ENCODE peak calls at places on chromosomes 13 and 19, in six cellular contexts. Q is MM.1S, H is GM23248, T is HCT116, W is neural progenitor cell, E is SK-N-SH. P is an unnamed sample.

GRCh38 chr19:14114854-14115253 is 2.7 kb downstream of the PRKACA start:
- DNase-seq in H (peak), E (peak), Q (peak), W (peak), T (no peak), P (peak)

GRCh38 chr13:98915563-98916348 is 62.1 kb downstream of the DOCK9 start:
- DNase-seq in H (peak), E (no peak), Q (no peak), T (no peak), W (no peak), P (peak)

GRCh38 chr13:97726664-97727235 is 226.7 kb upstream of the IPO5 start:
- DNase-seq in W (no peak), H (no peak), T (no peak), E (no peak), Q (no peak), P (no peak)

GRCh38 chr19:13553880-13554400 is 47.7 kb upstream of the CACNA1A start:
- DNase-seq in T (no peak), H (peak), W (no peak), E (no peak), Q (no peak), P (no peak)

GRCh38 chr13:20547479-20547908 is 19.5 kb upstream of the IFT88 start:
- DNase-seq in H (no peak), E (no peak), T (no peak), Q (no peak), W (no peak), P (no peak)

GRCh38 chr13:96994030-96994848 is at the start of gene OXGR1:
- DNase-seq in T (no peak), W (peak), H (peak), E (peak), Q (peak), P (no peak)

GRCh38 chr19:40241809-40242384 is 15.4 kb upstream of the CCNP start:
- DNase-seq in H (no peak), W (no peak), T (no peak), Q (no peak), E (no peak), P (no peak)

GRCh38 chr13:79455331-79455730 is 25.6 kb upstream of the NDFIP2 start:
- DNase-seq in E (no peak), H (peak), Q (no peak), W (no peak), T (no peak), P (peak)

GRCh38 chr13:114063545-114064515 is 68.6 kb downstream of the RASA3 start:
- DNase-seq in Q (peak), E (peak), W (peak), T (no peak), H (peak), P (peak)

GRCh38 chr19:48678201-48678600 is 5.4 kb upstream of the NTN5 start:
- DNase-seq in H (no peak), Q (no peak), E (no peak), T (no peak), W (no peak), P (no peak)

GRCh38 chr19:6249296-6249695 is 30.5 kb downstream of the MLLT1 start:
- DNase-seq in T (no peak), H (no peak), Q (no peak), W (no peak), E (no peak), P (no peak)

GRCh38 chr19:33393286-33394005 is 19.9 kb downstream of the CEBPG start:
- DNase-seq in E (peak), T (no peak), Q (no peak), H (peak), W (peak), P (no peak)

GRCh38 chr13:26946675-26947342 is 186.2 kb upstream of the GPR12 start:
- DNase-seq in E (peak), Q (peak), T (peak), W (peak), H (peak), P (peak)

GRCh38 chr13:80086304-80086721 is 254.6 kb downstream of the SPRY2 start:
- DNase-seq in E (no peak), Q (no peak), H (peak), W (no peak), T (no peak), P (peak)

GRCh38 chr13:94966380-94966779 is 254.0 kb upstream of the SOX21 start:
- DNase-seq in Q (no peak), E (peak), T (no peak), H (no peak), W (peak), P (no peak)

GRCh38 chr13:48942131-48942530 is 33.6 kb upstream of the FNDC3A start:
- DNase-seq in Q (no peak), E (no peak), T (no peak), W (no peak), H (peak), P (peak)

GRCh38 chr13:109288151-109288709 is 498.2 kb downstream of the IRS2 start:
- DNase-seq in Q (no peak), T (no peak), W (no peak), E (no peak), H (no peak), P (no peak)

GRCh38 chr19:7746903-7747884 is at the start of gene CD209:
- DNase-seq in Q (no peak), E (no peak), H (no peak), T (no peak), W (no peak), P (no peak)

GRCh38 chr19:42018503-42019193 is 24.6 kb upstream of the ATP1A3 start:
- DNase-seq in Q (no peak), W (no peak), T (no peak), E (no peak), H (peak), P (peak)

GRCh38 chr13:42594577-42595571 is 20.9 kb downstream of the TNFSF11 start:
- DNase-seq in E (peak), T (peak), W (peak), H (peak), Q (peak), P (peak)

GRCh38 chr19:41616785-41617621 is 9.9 kb downstream of the CEACAM4 start:
- DNase-seq in W (peak), Q (peak), H (peak), T (no peak), E (no peak), P (peak)

GRCh38 chr13:98959299-98959698 is 18.6 kb downstream of the DOCK9 start:
- DNase-seq in H (no peak), T (no peak), Q (no peak), E (no peak), W (no peak), P (no peak)

GRCh38 chr13:33112745-33113144 is 96.5 kb downstream of the KL start:
- DNase-seq in H (peak), W (no peak), E (no peak), T (no peak), Q (no peak), P (no peak)

GRCh38 chr19:32415246-32415645 is 9.7 kb downstream of the DPY19L3 start:
- DNase-seq in H (no peak), Q (no peak), W (no peak), E (no peak), T (no peak), P (no peak)

GRCh38 chr19:19409235-19410030 is 4.0 kb downstream of the GATAD2A start:
- DNase-seq in W (peak), Q (no peak), H (no peak), T (no peak), E (no peak), P (peak)

GRCh38 chr19:19406878-19407639 is 1.6 kb downstream of the GATAD2A start:
- DNase-seq in H (peak), E (no peak), Q (peak), T (no peak), W (peak), P (peak)

GRCh38 chr19:19405919-19406877 is 723 bp downstream of the GATAD2A start:
- DNase-seq in H (peak), W (peak), Q (peak), T (no peak), E (peak), P (peak)

GRCh38 chr19:19404879-19405860 is at the start of gene GATAD2A:
- DNase-seq in T (peak), W (peak), H (peak), Q (peak), E (peak), P (peak)

DNA sequence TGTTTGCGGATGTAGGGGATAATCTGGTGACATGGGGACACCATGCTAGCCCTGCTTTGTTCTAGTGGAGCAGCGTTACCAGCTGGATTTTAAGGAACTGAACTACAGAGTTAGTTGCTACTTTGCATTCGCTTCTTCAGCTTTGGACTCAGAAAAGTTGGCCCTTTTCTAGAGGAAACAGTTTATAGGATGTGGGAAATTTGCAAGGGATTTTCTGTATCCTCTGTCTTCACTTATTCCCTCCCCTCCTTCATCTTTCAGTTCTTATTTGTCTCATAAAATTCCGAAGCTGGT is 2.1 kb downstream of the GATAD2A start:
- DNase-seq in Q (no peak), T (no peak), E (no peak), W (peak), H (no peak), P (no peak)
- H3K9ac ChIP-seq in Q (peak), T (peak), E (peak), W (no peak), H (peak), P (peak)

DNA sequence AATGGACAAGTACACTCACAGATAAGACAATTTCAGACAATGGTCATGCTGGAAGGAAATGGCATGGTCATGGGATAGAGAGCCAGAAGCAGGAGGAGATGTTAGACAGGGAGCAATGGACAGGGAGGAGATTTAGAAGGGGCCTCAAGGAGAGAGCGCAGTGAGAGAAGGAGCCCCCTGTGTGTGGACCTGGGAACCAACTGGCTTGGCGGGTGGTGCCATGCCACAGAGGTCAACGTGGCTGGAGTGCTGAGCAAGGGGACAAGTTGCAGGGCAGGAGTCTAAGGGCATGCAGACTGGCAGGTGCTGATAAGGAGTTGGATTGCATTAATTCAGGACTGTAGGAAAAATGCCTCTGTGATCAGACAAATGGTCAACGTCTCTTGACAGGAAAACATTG is 75.3 kb upstream of the UQCRFS1 start:
- DNase-seq in T (no peak), Q (no peak), H (no peak), E (no peak), W (no peak), P (no peak)
- H3K27ac ChIP-seq in T (no peak), Q (no peak), H (no peak), E (no peak), W (no peak), P (no peak)

GRCh38 chr13:34748078-34748477 is 194.0 kb upstream of the NBEA start:
- DNase-seq in Q (no peak), T (no peak), H (peak), E (no peak), W (no peak), P (no peak)

GRCh38 chr13:34749046-34749445 is 193.0 kb upstream of the NBEA start:
- DNase-seq in E (no peak), Q (no peak), H (no peak), W (no peak), T (no peak), P (no peak)

GRCh38 chr13:34750078-34750703 is 191.9 kb upstream of the NBEA start:
- DNase-seq in T (no peak), Q (no peak), H (peak), W (peak), E (peak), P (no peak)

GRCh38 chr13:34747507-34747906 is 194.6 kb upstream of the NBEA start:
- DNase-seq in T (no peak), E (no peak), H (no peak), Q (no peak), W (no peak), P (no peak)

DNA sequence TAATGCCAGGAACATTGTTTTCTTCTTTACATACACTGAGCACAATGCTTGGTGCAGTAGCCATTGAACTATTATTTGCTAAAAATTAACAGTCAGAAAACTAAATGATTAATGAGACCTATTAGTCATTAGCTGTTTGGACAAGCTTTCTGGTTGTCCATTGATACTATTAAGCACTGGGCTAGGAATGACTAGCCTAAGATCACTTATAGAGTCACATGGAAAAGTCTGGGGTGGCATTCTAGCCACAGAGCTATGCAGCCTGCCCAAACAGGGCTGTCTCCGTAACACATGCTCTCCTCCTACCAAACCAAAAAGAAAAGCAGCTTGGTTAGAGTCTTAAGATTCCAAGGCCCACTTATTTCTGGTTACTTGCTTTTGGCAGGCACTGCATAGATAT is 193.5 kb upstream of the NBEA start:
- DNase-seq in H (no peak), E (no peak), W (no peak), Q (no peak), T (no peak), P (no peak)
- TF ChIP-seq EZH2phosphoT487 in H (no peak), E (no peak), W (no peak), Q (no peak), T (no peak), P (no peak)

DNA sequence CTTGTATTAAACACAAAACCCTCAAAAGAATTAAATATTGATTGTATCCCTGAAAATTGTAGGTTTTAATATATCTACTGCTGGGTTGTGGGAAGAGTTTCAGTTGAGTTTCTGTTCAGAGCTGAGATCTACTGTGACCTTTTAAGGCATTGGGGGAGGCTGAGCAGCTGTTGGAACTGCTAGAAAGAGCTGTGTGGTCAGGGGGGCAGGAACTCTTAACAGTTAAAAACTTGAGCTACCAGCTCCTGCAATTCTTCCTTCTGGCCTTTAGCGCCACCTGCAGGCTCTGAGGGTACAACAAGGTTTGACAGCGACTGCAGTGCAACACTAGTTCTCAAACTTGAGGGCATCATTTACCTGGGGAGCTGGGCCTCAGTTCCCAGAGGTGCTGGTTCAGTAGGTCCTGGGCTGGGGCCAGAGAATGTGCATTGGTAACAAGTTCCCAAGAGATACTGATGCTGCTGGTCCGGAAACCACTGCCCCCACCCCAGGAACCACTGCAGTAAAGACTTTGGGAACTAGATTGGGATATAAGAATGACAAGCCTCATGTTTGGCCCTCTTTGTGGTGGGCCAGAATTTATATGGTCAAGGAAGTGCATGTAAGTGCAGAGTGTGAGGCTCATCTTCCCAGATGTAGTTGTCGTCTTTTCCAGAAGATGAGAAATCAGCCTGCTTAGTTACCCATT is 2.5 kb downstream of the RNASEH2B start:
- DNase-seq in T (peak), E (peak), H (peak), Q (peak), W (peak), P (peak)
- H3K9ac ChIP-seq in T (peak), E (no peak), H (no peak), Q (peak), W (no peak), P (no peak)

GRCh38 chr13:31739226-31739625 is at the start of gene RXFP2:
- DNase-seq in T (no peak), Q (no peak), H (no peak), E (no peak), W (no peak), P (no peak)

GRCh38 chr13:31747271-31747670 is 7.9 kb downstream of the RXFP2 start:
- DNase-seq in H (no peak), E (no peak), T (no peak), W (no peak), Q (no peak), P (no peak)

GRCh38 chr13:31747966-31748365 is 8.6 kb downstream of the RXFP2 start:
- DNase-seq in E (no peak), H (peak), T (no peak), Q (no peak), W (no peak), P (no peak)

GRCh38 chr13:31742102-31742695 is 2.9 kb downstream of the RXFP2 start:
- DNase-seq in T (peak), E (peak), H (peak), Q (peak), W (peak), P (peak)
- H3K27ac ChIP-seq in T (no peak), E (no peak), H (no peak), Q (no peak), W (no peak), P (no peak)

P was measured in PC-3.